ENCODE peak calls at places on chromosomes 2 and 18, in eight cellular contexts. E, B, H, L, T, W, A and O are unnamed samples.

GRCh38 chr2:230908595-230909191 is 16.3 kb downstream of the GPR55 start:
- DNase-seq in A (peak; percentile 33), L (no peak), B (peak; percentile 84), T (no peak), W (peak; percentile 23), H (peak; percentile 92), E (peak; percentile 77), O (peak; percentile 71)

GRCh38 chr2:96326564-96326963 is 1.4 kb downstream of the ITPRIPL1 start:
- DNase-seq in B (no peak), L (no peak), T (no peak), H (no peak), A (no peak), W (no peak), E (no peak), O (no peak)

GRCh38 chr2:204268971-204269370 is 276.3 kb upstream of the PARD3B start:
- DNase-seq in L (no peak), A (no peak), E (no peak), B (no peak), W (no peak), H (peak; percentile 13), T (no peak), O (no peak)

GRCh38 chr2:224369028-224369632 is 32.8 kb downstream of the FAM124B start:
- DNase-seq in W (no peak), L (peak; percentile 27), T (no peak), A (no peak), E (no peak), H (peak; percentile 45), B (peak; percentile 61), O (no peak)

GRCh38 chr2:72998234-72998651 is 73.3 kb downstream of the SFXN5 start:
- DNase-seq in H (no peak), T (no peak), L (no peak), W (peak; percentile 17), E (no peak), A (no peak), B (no peak), O (no peak)

GRCh38 chr2:63050186-63050915 is at the start of gene OTX1:
- DNase-seq in W (peak; percentile 78), B (peak; percentile 77), A (no peak), H (peak; percentile 67), E (peak; percentile 80), L (no peak), T (no peak), O (peak; percentile 63)

GRCh38 chr2:33022395-33022985 is 75.7 kb downstream of the LTBP1 start:
- DNase-seq in H (no peak), W (no peak), A (no peak), L (no peak), E (no peak), T (no peak), B (no peak), O (no peak)

GRCh38 chr18:23133860-23134779 is 1.2 kb upstream of the CABLES1 start:
- DNase-seq in W (peak; percentile 75), T (no peak), L (no peak), H (no peak), B (no peak), A (no peak), E (peak; percentile 62), O (peak; percentile 85)

GRCh38 chr2:162474006-162474405 is 130.1 kb downstream of the GCA start:
- DNase-seq in W (no peak), A (no peak), H (no peak), E (no peak), L (no peak), T (no peak), B (no peak), O (no peak)

GRCh38 chr2:216492951-216493685 is 5.5 kb upstream of the RPL37A start:
- DNase-seq in E (no peak), B (peak; percentile 67), H (peak; percentile 94), T (peak; percentile 42), L (no peak), W (no peak), A (peak; percentile 40), O (no peak)

GRCh38 chr2:11701831-11702301 is 31.9 kb upstream of the NTSR2 start:
- DNase-seq in E (no peak), H (no peak), A (no peak), T (no peak), W (no peak), L (no peak), B (no peak), O (no peak)

GRCh38 chr18:25830787-25831186 is 259.6 kb downstream of the SS18 start:
- DNase-seq in H (peak; percentile 89), B (peak; percentile 86), W (peak; percentile 34), T (no peak), A (peak; percentile 52), E (no peak), L (no peak), O (no peak)

GRCh38 chr2:217527586-217528202 is 475.1 kb downstream of the TNS1 start:
- DNase-seq in A (peak; percentile 50), W (no peak), B (peak; percentile 89), L (no peak), T (no peak), E (no peak), H (peak; percentile 76), O (no peak)

GRCh38 chr18:11761553-11761952 is 72.5 kb downstream of the GNAL start:
- DNase-seq in B (no peak), A (no peak), W (no peak), T (no peak), H (no peak), L (no peak), E (no peak), O (no peak)

GRCh38 chr2:5690718-5691658 is 1.2 kb upstream of the SOX11 start:
- DNase-seq in B (no peak), H (peak; percentile 75), L (no peak), A (no peak), W (no peak), T (no peak), E (no peak), O (peak; percentile 55)

GRCh38 chr2:38505779-38506178 is 96.9 kb downstream of the HNRNPLL start:
- DNase-seq in T (peak; percentile 41), A (peak; percentile 78), E (no peak), W (no peak), H (peak; percentile 86), B (peak; percentile 91), L (no peak), O (no peak)

GRCh38 chr2:18046558-18046957 is 168.1 kb downstream of the KCNS3 start:
- DNase-seq in B (peak; percentile 67), A (peak; percentile 44), L (no peak), H (peak; percentile 83), W (no peak), E (no peak), T (no peak), O (no peak)

GRCh38 chr2:96913398-96914202 is 43.7 kb upstream of the SEMA4C start:
- DNase-seq in H (no peak), B (no peak), W (no peak), T (no peak), A (no peak), E (peak; percentile 72), L (peak; percentile 64), O (no peak)

GRCh38 chr2:178163395-178163794 is 30.9 kb upstream of the OSBPL6 start:
- DNase-seq in A (no peak), B (peak; percentile 10), H (peak; percentile 31), E (no peak), L (no peak), W (no peak), T (no peak), O (no peak)

GRCh38 chr2:239006886-239007285 is 159.0 kb downstream of the TWIST2 start:
- DNase-seq in H (peak; percentile 54), L (no peak), A (no peak), T (no peak), W (peak; percentile 23), B (no peak), E (no peak), O (peak; percentile 4)

GRCh38 chr2:199471443-199472057 is 13.8 kb upstream of the SATB2 start:
- DNase-seq in E (peak; percentile 69), H (peak; percentile 59), B (peak; percentile 87), W (peak; percentile 63), L (no peak), T (no peak), A (no peak), O (peak; percentile 33)

GRCh38 chr2:169743549-169743948 is 9.9 kb downstream of the KLHL23 start:
- DNase-seq in E (no peak), L (no peak), W (no peak), H (no peak), B (no peak), T (no peak), A (no peak), O (no peak)

GRCh38 chr2:218863021-218863520 is 3.5 kb downstream of the WNT6 start:
- DNase-seq in T (no peak), A (no peak), E (no peak), B (no peak), H (no peak), W (no peak), L (no peak), O (no peak)

GRCh38 chr2:219230201-219230540 is 565 bp downstream of the ANKZF1 start:
- DNase-seq in L (no peak), B (peak; percentile 41), H (peak; percentile 65), A (no peak), W (peak; percentile 73), E (peak; percentile 78), T (no peak), O (no peak)

GRCh38 chr2:60379684-60380083 is 173.8 kb downstream of the BCL11A start:
- DNase-seq in H (no peak), T (no peak), W (no peak), A (no peak), B (no peak), E (no peak), L (no peak), O (no peak)

GRCh38 chr2:197673142-197673541 is 2.2 kb downstream of the RFTN2 start:
- DNase-seq in H (no peak), T (no peak), E (no peak), W (no peak), B (no peak), L (no peak), A (no peak), O (no peak)

GRCh38 chr2:69693472-69694450 is 48.2 kb upstream of the ANXA4 start:
- DNase-seq in A (no peak), T (no peak), B (no peak), H (no peak), W (no peak), E (peak; percentile 56), L (peak; percentile 72), O (no peak)

GRCh38 chr2:162002623-162003200 is 71.3 kb downstream of the DPP4 start:
- DNase-seq in L (no peak), E (no peak), W (no peak), T (no peak), H (no peak), A (no peak), B (no peak), O (no peak)

GRCh38 chr2:96553176-96553956 is 16.8 kb downstream of the ARID5A start:
- DNase-seq in E (peak; percentile 47), T (no peak), B (no peak), H (no peak), L (no peak), W (no peak), A (no peak), O (no peak)